ENCODE peak calls at places on chromosomes 13 and 19, in four cellular contexts. One of them, this sample, is unnamed.

GRCh38 chr19:12858041-12858928 is 20.0 kb downstream of the MAST1 start:
- DNase-seq in body of pancreas: no peak
- DNase-seq in mucosa of descending colon: no peak
- DNase-seq in uterus: no peak
- DNase-seq in this sample: no peak

GRCh38 chr19:35292986-35293732 is 1.2 kb downstream of the MAG start:
- DNase-seq in mucosa of descending colon: no peak
- DNase-seq in body of pancreas: no peak
- DNase-seq in uterus: no peak
- DNase-seq in this sample: no peak

GRCh38 chr13:98909016-98909415 is 68.8 kb downstream of the DOCK9 start:
- DNase-seq in uterus: no peak
- DNase-seq in mucosa of descending colon: no peak
- DNase-seq in body of pancreas: no peak
- DNase-seq in this sample: peak

GRCh38 chr13:42041684-42042035 is 6.8 kb upstream of the DGKH start:
- DNase-seq in mucosa of descending colon: peak
- DNase-seq in body of pancreas: peak
- DNase-seq in uterus: peak
- DNase-seq in this sample: peak

GRCh38 chr13:35720690-35721554 is 244.4 kb upstream of the MAB21L1 start:
- DNase-seq in body of pancreas: peak
- DNase-seq in uterus: peak
- DNase-seq in mucosa of descending colon: no peak
- DNase-seq in this sample: peak

GRCh38 chr19:50975766-50976165 is 6.4 kb upstream of the KLK6 start:
- DNase-seq in body of pancreas: no peak
- DNase-seq in mucosa of descending colon: no peak
- DNase-seq in uterus: no peak
- DNase-seq in this sample: no peak

GRCh38 chr13:106138620-106139019 is 396.8 kb downstream of the EFNB2 start:
- DNase-seq in mucosa of descending colon: no peak
- DNase-seq in body of pancreas: no peak
- DNase-seq in uterus: no peak
- DNase-seq in this sample: no peak

GRCh38 chr13:111370147-111370546 is 49.7 kb downstream of the TEX29 start:
- DNase-seq in mucosa of descending colon: no peak
- DNase-seq in body of pancreas: no peak
- DNase-seq in uterus: no peak
- DNase-seq in this sample: no peak

GRCh38 chr13:108929532-108929931 is 300.1 kb downstream of the MYO16 start:
- DNase-seq in uterus: no peak
- DNase-seq in mucosa of descending colon: no peak
- DNase-seq in body of pancreas: no peak
- DNase-seq in this sample: peak

GRCh38 chr19:4130635-4131438 is 6.9 kb upstream of the MAP2K2 start:
- DNase-seq in mucosa of descending colon: no peak
- DNase-seq in body of pancreas: no peak
- DNase-seq in uterus: no peak
- DNase-seq in this sample: peak

GRCh38 chr19:7928741-7929701 is 3.1 kb upstream of the CTXN1 start:
- DNase-seq in uterus: peak
- DNase-seq in mucosa of descending colon: peak
- DNase-seq in body of pancreas: peak
- DNase-seq in this sample: peak

GRCh38 chr13:57665471-57665870 is 33.9 kb downstream of the PCDH17 start:
- DNase-seq in mucosa of descending colon: no peak
- DNase-seq in uterus: no peak
- DNase-seq in body of pancreas: no peak
- DNase-seq in this sample: peak

DNA sequence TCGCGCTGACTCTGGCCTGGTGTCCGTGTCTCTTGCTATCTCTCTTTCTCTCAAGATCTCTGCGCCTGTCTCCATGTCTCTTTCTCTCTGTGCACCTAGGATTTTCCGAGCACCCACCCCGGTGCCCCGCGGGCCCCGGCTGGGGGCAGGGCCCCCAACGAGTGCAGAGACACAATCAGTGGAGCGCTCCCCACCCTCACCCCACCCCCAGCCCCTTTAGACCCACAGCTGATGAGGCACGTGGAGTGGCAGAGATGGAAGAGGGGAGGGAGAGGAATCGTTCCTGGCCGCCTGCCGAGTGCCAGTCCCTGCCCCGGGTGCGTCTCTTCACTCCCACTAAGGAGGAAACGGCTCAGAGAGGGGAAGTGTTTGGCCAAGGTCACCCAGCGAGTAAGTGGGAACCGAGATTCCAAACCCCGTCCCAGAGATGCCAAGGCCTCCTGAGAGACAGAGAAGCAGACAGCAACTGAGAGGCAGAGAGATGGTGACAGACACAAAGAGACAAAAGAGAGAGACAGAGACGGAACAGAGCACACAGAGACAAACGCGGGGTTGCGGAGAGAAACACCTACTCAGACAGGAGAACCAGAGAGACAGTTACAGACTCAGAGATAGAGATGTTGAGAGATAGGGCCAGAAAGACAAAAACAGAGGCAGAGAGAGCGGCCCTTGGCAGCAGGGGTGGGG is 626 bp upstream of the BCL3 start:
- DNase-seq in mucosa of descending colon: peak
- DNase-seq in uterus: peak
- DNase-seq in body of pancreas: peak
- DNase-seq in this sample: peak
- H3K4me3 ChIP-seq in mucosa of descending colon: peak
- H3K4me3 ChIP-seq in uterus: peak
- H3K4me3 ChIP-seq in body of pancreas: peak
- H3K4me3 ChIP-seq in this sample: peak

DNA sequence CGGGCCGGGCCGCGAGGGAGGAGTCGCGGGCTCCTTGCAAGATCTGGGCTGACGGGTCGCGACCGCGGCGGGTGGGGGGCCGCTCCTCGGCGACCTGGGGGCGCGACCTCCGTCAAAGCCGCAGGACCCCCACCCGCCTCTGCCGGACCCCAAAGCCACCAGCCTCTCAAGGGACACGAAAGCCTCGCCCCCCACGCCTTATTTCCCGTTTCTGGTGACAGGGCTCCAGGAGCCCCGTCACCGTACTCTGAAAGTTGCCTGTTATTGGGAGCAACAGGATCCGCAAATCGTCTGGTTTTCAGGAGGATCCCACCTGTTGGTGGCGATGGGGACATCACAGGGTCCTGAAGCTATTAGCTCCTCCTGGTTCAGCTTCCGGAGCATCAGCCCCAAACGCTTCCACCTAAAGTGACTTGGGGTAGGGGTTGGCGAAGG is 531 bp downstream of the MAU2 start:
- DNase-seq in uterus: no peak
- DNase-seq in body of pancreas: no peak
- DNase-seq in mucosa of descending colon: no peak
- DNase-seq in this sample: no peak
- TF ChIP-seq CTCF in uterus: no peak
- TF ChIP-seq CTCF in body of pancreas: no peak
- TF ChIP-seq CTCF in mucosa of descending colon: no peak
- TF ChIP-seq CTCF in this sample: no peak

DNA sequence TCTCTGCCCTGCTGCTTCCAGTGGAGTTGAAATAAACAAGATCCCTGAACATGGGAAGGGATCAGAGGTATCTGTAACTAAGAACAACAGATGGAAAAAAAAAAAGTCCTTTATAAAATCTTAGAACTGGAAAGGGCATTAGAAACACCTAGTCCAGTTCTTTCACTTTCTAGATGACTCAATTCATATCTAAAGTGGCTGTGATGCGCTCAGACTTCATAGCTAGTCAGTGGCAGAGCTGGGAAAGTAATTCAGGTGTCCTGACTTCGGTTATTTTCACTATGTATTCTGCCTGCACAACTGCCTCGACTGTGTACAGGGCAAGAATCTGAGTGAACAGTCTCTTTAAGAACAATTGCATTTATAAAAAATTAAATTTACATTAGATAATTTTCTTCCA is 151.8 kb upstream of the TMTC4 start:
- DNase-seq in mucosa of descending colon: no peak
- DNase-seq in body of pancreas: no peak
- DNase-seq in uterus: no peak
- DNase-seq in this sample: no peak
- H3K4me3 ChIP-seq in mucosa of descending colon: no peak
- H3K4me3 ChIP-seq in body of pancreas: no peak
- H3K4me3 ChIP-seq in uterus: no peak
- H3K4me3 ChIP-seq in this sample: no peak

DNA sequence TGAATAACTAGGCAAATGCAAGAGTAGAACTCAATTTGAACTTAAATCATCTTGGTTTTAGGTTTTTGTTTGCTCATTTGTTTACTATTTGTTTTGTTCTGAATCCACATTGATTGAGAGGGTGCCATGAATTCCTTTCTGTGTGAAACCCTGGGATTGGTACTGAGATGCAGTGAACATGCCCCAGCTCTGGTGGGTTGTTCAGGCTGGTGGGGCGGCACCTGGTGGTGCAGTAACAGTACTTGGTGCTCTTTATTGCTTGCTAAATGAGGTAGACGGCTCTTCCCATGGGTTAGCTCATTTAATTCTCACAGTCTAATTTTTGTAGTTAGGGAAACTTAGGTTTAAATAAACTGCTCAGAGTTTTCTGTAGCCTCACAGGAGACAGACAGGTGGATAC is 48.4 kb downstream of the WASF3 start:
- DNase-seq in mucosa of descending colon: no peak
- DNase-seq in body of pancreas: no peak
- DNase-seq in uterus: no peak
- DNase-seq in this sample: no peak
- TF ChIP-seq CTCF in mucosa of descending colon: no peak
- TF ChIP-seq CTCF in body of pancreas: no peak
- TF ChIP-seq CTCF in uterus: no peak
- TF ChIP-seq CTCF in this sample: peak

GRCh38 chr19:6800991-6801396 is 28.5 kb downstream of the VAV1 start:
- DNase-seq in uterus: no peak
- DNase-seq in body of pancreas: no peak
- DNase-seq in mucosa of descending colon: no peak
- DNase-seq in this sample: peak
- H3K4me3 ChIP-seq in uterus: no peak
- H3K4me3 ChIP-seq in body of pancreas: no peak
- H3K4me3 ChIP-seq in mucosa of descending colon: no peak
- H3K4me3 ChIP-seq in this sample: no peak

DNA sequence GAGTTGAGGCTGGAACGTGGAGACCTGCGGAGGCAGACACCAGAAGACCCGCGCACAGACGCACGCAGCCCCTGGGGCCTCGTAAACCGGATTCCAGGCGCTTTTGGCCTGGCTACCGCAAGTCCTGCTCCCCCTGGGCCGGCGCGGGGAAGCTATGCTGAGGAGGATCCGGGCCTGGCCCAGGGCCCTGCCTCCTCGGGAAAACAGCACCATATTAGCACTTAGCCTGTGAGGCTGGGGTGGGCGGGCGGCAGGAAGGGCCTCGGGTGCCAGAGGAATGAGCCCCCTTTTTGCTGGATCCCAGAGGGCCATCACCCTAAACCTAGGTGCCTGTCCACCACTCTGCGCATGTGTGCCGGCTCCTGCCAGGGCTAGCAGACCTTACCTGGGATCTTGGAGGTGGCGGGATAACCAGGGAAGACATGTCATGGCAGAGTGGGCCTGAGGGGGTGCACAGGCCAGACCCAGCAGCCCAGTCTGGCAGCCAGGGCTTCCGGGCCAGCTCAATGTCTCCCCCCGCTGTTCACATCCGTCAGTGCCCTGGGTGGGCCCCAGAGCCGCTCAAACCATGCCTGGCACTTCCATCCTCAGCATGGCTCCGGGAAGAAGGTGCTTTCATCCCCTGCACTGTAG is 7.3 kb downstream of the ELOF1 start:
- DNase-seq in body of pancreas: no peak
- DNase-seq in mucosa of descending colon: peak
- DNase-seq in uterus: peak
- DNase-seq in this sample: no peak
- TF ChIP-seq CTCF in body of pancreas: no peak
- TF ChIP-seq CTCF in mucosa of descending colon: no peak
- TF ChIP-seq CTCF in uterus: peak
- TF ChIP-seq CTCF in this sample: peak

This sample was measured in fibroblast of pulmonary artery.